ENCODE peak calls at places on chromosomes 3 and 15, in five cellular contexts. T is fibroblast of the aortic adventitia, D is stomach, W is ovary, P is fibroblast of villous mesenchyme. Z is an unnamed sample.

GRCh38 chr3:186839874-186840641 is 2.5 kb upstream of the ADIPOQ start:
- DNase-seq in W (no peak), P (peak; percentile 48), T (peak; percentile 59), D (no peak), Z (peak; percentile 93)

GRCh38 chr3:73586190-73586589 is 38.6 kb downstream of the PDZRN3 start:
- DNase-seq in D (no peak), P (no peak), W (no peak), T (no peak), Z (no peak)

GRCh38 chr3:86990734-86991481 is at the start of gene VGLL3:
- DNase-seq in W (peak; percentile 87), P (peak; percentile 89), D (peak; percentile 49), T (peak; percentile 81), Z (peak; percentile 92)

GRCh38 chr3:49530231-49530630 is 24.0 kb upstream of the BSN start:
- DNase-seq in D (no peak), T (no peak), W (no peak), P (no peak), Z (no peak)

GRCh38 chr3:72085036-72085435 is 300.1 kb upstream of the PROK2 start:
- DNase-seq in W (no peak), T (no peak), P (no peak), D (no peak), Z (no peak)

GRCh38 chr3:171829841-171830559 is 13.1 kb upstream of the TMEM212 start:
- DNase-seq in D (peak; percentile 74), T (peak; percentile 89), W (peak; percentile 91), P (peak; percentile 94), Z (peak; percentile 80)

GRCh38 chr15:86505951-86506350 is 426.3 kb downstream of the AGBL1 start:
- DNase-seq in D (no peak), T (no peak), W (no peak), P (no peak), Z (no peak)

GRCh38 chr3:117246771-117247555 is 537.4 kb downstream of the TUSC7 start:
- DNase-seq in D (no peak), P (no peak), W (no peak), T (no peak), Z (no peak)

GRCh38 chr3:65412591-65412990 is 626.1 kb downstream of the MAGI1 start:
- DNase-seq in P (peak; percentile 12), D (peak; percentile 39), W (no peak), T (no peak), Z (no peak)

GRCh38 chr3:172104471-172105072 is 65.2 kb downstream of the FNDC3B start:
- DNase-seq in D (no peak), P (no peak), T (peak; percentile 37), W (no peak), Z (no peak)

GRCh38 chr15:66646308-66646707 is 55.7 kb upstream of the SMAD6 start:
- DNase-seq in W (no peak), P (peak; percentile 33), D (no peak), T (peak; percentile 72), Z (peak; percentile 79)

GRCh38 chr15:36798366-36798765 is 218.9 kb downstream of the CDIN1 start:
- DNase-seq in D (no peak), P (peak; percentile 54), T (peak; percentile 89), W (no peak), Z (peak; percentile 90)

GRCh38 chr15:29126821-29127461 is 142.7 kb downstream of the NSMCE3 start:
- DNase-seq in W (no peak), T (no peak), D (no peak), P (no peak), Z (no peak)

GRCh38 chr3:69370156-69370944 is 15.5 kb downstream of the FRMD4B start:
- DNase-seq in P (no peak), W (peak; percentile 42), T (no peak), D (peak; percentile 74), Z (peak; percentile 55)

GRCh38 chr3:143328459-143328858 is 208.9 kb downstream of the CHST2 start:
- DNase-seq in W (no peak), P (no peak), D (no peak), T (no peak), Z (no peak)

GRCh38 chr3:194266658-194267005 is 84.5 kb downstream of the CPN2 start:
- DNase-seq in T (no peak), W (no peak), D (peak; percentile 10), P (no peak), Z (no peak)

GRCh38 chr3:141686477-141687280 is 51.4 kb upstream of the RNF7 start:
- DNase-seq in D (peak; percentile 27), W (peak; percentile 62), T (peak; percentile 70), P (peak; percentile 74), Z (peak; percentile 69)

GRCh38 chr3:196055683-196056270 is 26.1 kb downstream of the TFRC start:
- DNase-seq in W (no peak), T (no peak), P (peak; percentile 76), D (no peak), Z (no peak)

GRCh38 chr15:57031605-57032004 is 113.2 kb downstream of the TCF12 start:
- DNase-seq in D (no peak), W (no peak), T (peak; percentile 74), P (peak; percentile 52), Z (peak; percentile 30)

GRCh38 chr15:26295331-26295730 is 432.2 kb upstream of the ATP10A start:
- DNase-seq in P (no peak), T (no peak), W (no peak), D (no peak), Z (no peak)

DNA sequence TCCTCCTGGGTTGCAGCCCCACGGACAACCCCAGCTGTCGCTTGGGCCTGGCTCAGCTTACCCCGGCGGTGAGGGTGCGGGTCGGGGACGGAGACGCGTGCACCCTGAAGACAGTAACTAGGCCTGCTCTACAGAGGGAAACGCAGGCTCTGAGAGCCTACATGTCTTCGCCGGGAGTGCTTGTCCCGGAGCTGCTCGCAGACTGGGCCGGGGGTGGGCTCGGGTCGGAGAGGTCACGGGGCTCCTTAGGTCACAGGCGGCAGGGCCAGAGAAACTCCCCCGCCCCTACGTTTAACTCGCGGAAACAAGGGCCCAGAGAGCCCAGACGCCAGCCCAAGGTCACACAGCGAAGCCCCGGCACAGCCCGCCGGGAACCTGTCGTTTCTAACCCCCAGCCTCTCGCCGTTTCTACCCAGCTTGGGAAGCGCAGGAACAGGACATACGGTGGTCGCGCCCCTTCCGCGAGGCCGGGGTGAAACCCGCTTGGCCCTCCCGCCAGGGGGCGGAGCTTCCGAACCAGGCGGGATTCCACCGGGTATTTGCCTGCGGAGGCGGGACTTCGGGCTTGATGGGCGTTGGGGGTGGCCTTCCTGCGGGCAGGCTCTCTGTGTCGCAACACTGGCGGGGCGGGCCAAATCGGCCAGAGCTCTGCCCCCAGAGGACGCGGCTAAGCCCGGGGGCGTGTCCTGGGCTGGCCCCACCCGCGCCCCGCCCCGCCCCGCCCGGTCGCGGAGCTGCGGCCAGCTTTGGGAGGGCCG is at the start of gene HDAC11:
- DNase-seq in T (peak; percentile 95), P (peak; percentile 97), D (peak; percentile 99), W (peak; percentile 99), Z (peak; percentile 97)
- TF ChIP-seq CTCF in T (no peak), P (no peak), D (no peak), W (peak; percentile 43), Z (no peak)

GRCh38 chr15:81297147-81297572 is 26.8 kb downstream of the STARD5 start:
- DNase-seq in P (no peak), W (no peak), D (no peak), T (peak; percentile 68), Z (peak; percentile 71)
- H3K4me3 ChIP-seq in P (no peak overlapping the region), W (no peak overlapping the region), D (peak overlapping the region; percentile 31), T (no peak overlapping the region), Z (no peak overlapping the region)

DNA sequence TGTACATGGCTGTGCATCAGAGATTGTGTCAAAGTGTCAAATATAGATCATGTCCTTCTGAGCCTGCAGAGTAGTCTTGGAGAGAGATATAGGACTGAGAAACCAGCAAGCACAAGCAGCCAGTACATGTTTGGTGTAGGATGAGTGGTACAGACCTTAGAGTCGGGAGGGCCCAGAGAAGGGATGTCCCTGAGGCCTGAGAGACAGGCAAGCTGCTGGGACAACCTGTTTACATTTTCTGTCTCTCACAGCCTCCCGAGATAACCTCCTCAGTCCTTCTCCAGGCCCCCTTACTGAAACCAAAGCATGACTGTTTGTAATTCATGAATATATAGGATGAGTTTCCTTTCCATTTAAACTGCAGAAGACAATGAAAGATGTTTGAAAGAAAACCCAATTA is 182.4 kb upstream of the STT3B start:
- DNase-seq in W (no peak), D (no peak), T (no peak), P (no peak), Z (no peak)
- TF ChIP-seq CTCF in W (no peak), D (no peak), T (no peak), P (no peak), Z (no peak)

DNA sequence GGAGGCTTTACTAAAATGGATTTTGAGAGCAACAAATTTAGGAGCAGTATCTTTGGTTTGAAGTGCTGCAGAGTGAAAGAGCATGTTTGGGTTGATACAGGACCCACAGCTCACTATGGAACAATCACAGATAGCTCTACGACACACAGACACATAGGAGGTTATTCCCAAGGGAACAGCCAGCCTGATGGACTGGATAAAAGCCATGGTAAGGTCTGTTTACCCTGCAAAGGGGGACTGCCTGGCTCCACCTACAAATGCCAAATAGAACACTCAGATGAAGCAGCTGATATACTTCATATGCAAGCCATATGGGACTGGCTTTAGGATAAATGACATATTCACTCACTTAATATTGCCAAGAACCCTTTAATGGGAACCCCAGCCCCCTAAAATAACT is 75.4 kb downstream of the CDC25A start:
- DNase-seq in D (no peak), T (no peak), P (no peak), W (no peak), Z (no peak)
- H3K4me3 ChIP-seq in D (no peak overlapping the region), T (no peak overlapping the region), P (no peak overlapping the region), W (no peak overlapping the region), Z (no peak overlapping the region)

GRCh38 chr3:140206196-140207040 is 271.4 kb downstream of the CLSTN2 start:
- DNase-seq in D (no peak), W (no peak), T (peak; percentile 27), P (peak; percentile 44), Z (peak; percentile 60)
- TF ChIP-seq CTCF in D (no peak), W (no peak), T (no peak), P (peak; percentile 17), Z (no peak)